ENCODE peak calls at places on chromosomes 7 and 10, in ten cellular contexts. W is psoas muscle, X is IMR-90, S is stomach, D is Panc1, V is HCT116, Y is fibroblast of lung, C is K562, M is thoracic aorta, A is ovary. T is an unnamed sample.

GRCh38 chr10:78432582-78432981 is 398.9 kb downstream of the RPS24 start:
- DNase-seq in W (no peak), X (no peak), S (no peak), D (no peak), V (no peak), Y (no peak), C (peak; percentile 8), M (no peak), A (no peak), T (no peak)

GRCh38 chr10:96600337-96600736 is 13.5 kb upstream of the TM9SF3 start:
- DNase-seq in W (no peak), X (no peak), S (peak; percentile 77), D (no peak), V (no peak), Y (no peak), C (no peak), M (no peak), A (no peak), T (no peak)

GRCh38 chr7:123242467-123243097 is 42.8 kb upstream of the SLC13A1 start:
- DNase-seq in W (no peak), X (no peak), S (no peak), D (no peak), V (no peak), Y (no peak), C (no peak), M (no peak), A (no peak), T (no peak)

GRCh38 chr7:341841-342638 is 52.1 kb downstream of the FOXL3 start:
- DNase-seq in W (peak; percentile 67), X (no peak), S (peak; percentile 97), D (no peak), V (no peak), Y (no peak), C (no peak), M (no peak), A (no peak), T (peak; percentile 60)

GRCh38 chr7:115941703-115942268 is 88.8 kb downstream of the TFEC start:
- DNase-seq in W (no peak), X (peak; percentile 13), S (no peak), D (no peak), V (no peak), Y (peak; percentile 57), C (no peak), M (no peak), A (no peak), T (no peak)

GRCh38 chr10:86111902-86112301 is 254.7 kb downstream of the GRID1 start:
- DNase-seq in W (no peak), X (no peak), S (no peak), D (no peak), V (no peak), Y (no peak), C (no peak), M (no peak), A (no peak), T (no peak)

GRCh38 chr7:36717596-36717995 is 6.7 kb downstream of the AOAH start:
- DNase-seq in W (no peak), X (no peak), S (no peak), D (no peak), V (no peak), Y (no peak), C (no peak), M (no peak), A (no peak), T (no peak)

GRCh38 chr7:84081973-84082522 is 112.5 kb downstream of the SEMA3A start:
- DNase-seq in W (no peak), X (no peak), S (no peak), D (no peak), V (no peak), Y (no peak), C (no peak), M (no peak), A (no peak), T (no peak)

GRCh38 chr10:100359030-100359432 is 12.0 kb downstream of the SCD start:
- DNase-seq in W (no peak), X (no peak), S (no peak), D (no peak), V (no peak), Y (no peak), C (peak; percentile 71), M (no peak), A (no peak), T (no peak)

GRCh38 chr7:2165239-2165609 is 67.5 kb downstream of the MAD1L1 start:
- DNase-seq in W (no peak), X (no peak), S (no peak), D (no peak), V (no peak), Y (no peak), C (peak; percentile 84), M (no peak), A (no peak), T (no peak)

GRCh38 chr10:15419279-15419874 is 48.3 kb upstream of the FAM171A1 start:
- DNase-seq in W (no peak), X (peak; percentile 42), S (no peak), D (no peak), V (peak; percentile 48), Y (peak; percentile 26), C (peak; percentile 62), M (no peak), A (no peak), T (no peak)

GRCh38 chr7:153567426-153567825 is 484.8 kb upstream of the DPP6 start:
- DNase-seq in W (peak; percentile 21), X (no peak), S (no peak), D (no peak), V (no peak), Y (no peak), C (no peak), M (no peak), A (no peak), T (peak; percentile 11)

GRCh38 chr10:61438141-61438984 is 14.8 kb downstream of the TMEM26 start:
- DNase-seq in W (no peak), X (peak; percentile 38), S (no peak), D (no peak), V (no peak), Y (peak; percentile 52), C (no peak), M (no peak), A (no peak), T (no peak)

GRCh38 chr7:103990991-103991390 is 1.5 kb upstream of the RELN start:
- DNase-seq in W (no peak), X (no peak), S (no peak), D (no peak), V (no peak), Y (no peak), C (peak; percentile 37), M (no peak), A (no peak), T (no peak)

GRCh38 chr7:135205850-135206249 is 5.5 kb downstream of the WDR91 start:
- DNase-seq in W (no peak), X (no peak), S (no peak), D (no peak), V (no peak), Y (no peak), C (no peak), M (no peak), A (no peak), T (no peak)

GRCh38 chr7:7100432-7100849 is 81.9 kb upstream of the C1GALT1 start:
- DNase-seq in W (no peak), X (no peak), S (no peak), D (no peak), V (no peak), Y (peak; percentile 23), C (peak; percentile 96), M (no peak), A (no peak), T (no peak)

GRCh38 chr10:124875596-124875995 is 66.3 kb upstream of the ZRANB1 start:
- DNase-seq in W (no peak), X (peak; percentile 46), S (no peak), D (no peak), V (peak; percentile 87), Y (peak; percentile 39), C (no peak), M (no peak), A (no peak), T (no peak)

GRCh38 chr10:69428138-69428537 is 11.4 kb upstream of the TACR2 start:
- DNase-seq in W (no peak), X (no peak), S (no peak), D (no peak), V (no peak), Y (no peak), C (no peak), M (no peak), A (no peak), T (no peak)

GRCh38 chr7:26292768-26293560 is 1.3 kb downstream of the SNX10 start:
- DNase-seq in W (no peak), X (no peak), S (no peak), D (no peak), V (no peak), Y (no peak), C (peak; percentile 16), M (no peak), A (no peak), T (no peak)

GRCh38 chr10:13700461-13701144 is 113.8 kb downstream of the PRPF18 start:
- DNase-seq in W (no peak), X (no peak), S (no peak), D (no peak), V (no peak), Y (no peak), C (no peak), M (no peak), A (no peak), T (no peak)

GRCh38 chr7:27836525-27836924 is 96.6 kb downstream of the TAX1BP1 start:
- DNase-seq in W (no peak), X (no peak), S (no peak), D (no peak), V (no peak), Y (no peak), C (no peak), M (no peak), A (no peak), T (no peak)

GRCh38 chr7:80905334-80905733 is 13.5 kb downstream of the SEMA3C start:
- DNase-seq in W (no peak), X (no peak), S (no peak), D (no peak), V (no peak), Y (no peak), C (no peak), M (no peak), A (no peak), T (no peak)
- H3K36me3 ChIP-seq in W (no peaks in the 10 kb centered on the region), X (no peaks in the 10 kb centered on the region), S (no peaks in the 10 kb centered on the region), D (peaks cover 13% of the 10 kb centered on the region), V (no peaks in the 10 kb centered on the region), Y (peaks cover 6% of the 10 kb centered on the region), C (no peaks in the 10 kb centered on the region), M (no peaks in the 10 kb centered on the region), A (no peaks in the 10 kb centered on the region), T (no peaks in the 10 kb centered on the region)

GRCh38 chr7:29007127-29007526 is 49.0 kb upstream of the TRIL start:
- DNase-seq in W (no peak), X (no peak), S (no peak), D (no peak), V (no peak), Y (no peak), C (no peak), M (no peak), A (no peak), T (no peak)
- H3K36me3 ChIP-seq in W (no peaks in the 10 kb centered on the region), X (no peaks in the 10 kb centered on the region), S (no peaks in the 10 kb centered on the region), D (no peaks in the 10 kb centered on the region), V (no peaks in the 10 kb centered on the region), Y (no peaks in the 10 kb centered on the region), C (no peaks in the 10 kb centered on the region), M (no peaks in the 10 kb centered on the region), A (no peaks in the 10 kb centered on the region), T (no peaks in the 10 kb centered on the region)

GRCh38 chr7:114428211-114428610 is 13.6 kb downstream of the FOXP2 start:
- DNase-seq in W (no peak), X (no peak), S (no peak), D (no peak), V (no peak), Y (no peak), C (no peak), M (no peak), A (no peak), T (no peak)
- H3K36me3 ChIP-seq in W (no peaks in the 10 kb centered on the region), X (no peaks in the 10 kb centered on the region), S (no peaks in the 10 kb centered on the region), D (no peaks in the 10 kb centered on the region), V (no peaks in the 10 kb centered on the region), Y (no peaks in the 10 kb centered on the region), C (no peaks in the 10 kb centered on the region), M (no peaks in the 10 kb centered on the region), A (no peaks in the 10 kb centered on the region), T (no peaks in the 10 kb centered on the region)

GRCh38 chr7:99455874-99456273 is 10.1 kb downstream of the ATP5MF start:
- DNase-seq in W (no peak), X (no peak), S (no peak), D (no peak), V (no peak), Y (no peak), C (no peak), M (no peak), A (no peak), T (no peak)
- H3K36me3 ChIP-seq in W (peaks cover 96% of the 10 kb centered on the region), X (peaks cover 83% of the 10 kb centered on the region), S (peaks cover 68% of the 10 kb centered on the region), D (peaks cover 15% of the 10 kb centered on the region), V (peaks cover 31% of the 10 kb centered on the region), Y (peaks cover 31% of the 10 kb centered on the region), C (peaks cover 98% of the 10 kb centered on the region), M (peaks cover 76% of the 10 kb centered on the region), A (no peaks in the 10 kb centered on the region), T (peaks cover 99% of the 10 kb centered on the region)

T was measured in heart left ventricle.